ENCODE peak calls at places on chromosomes 4 and X, in six cellular contexts. One of them, this sample, is unnamed.

GRCh38 chr4:25133132-25133531 is 27.1 kb downstream of the SEPSECS start:
- DNase-seq in stomach: no peak
- DNase-seq in effector memory CD4-positive, alpha-beta T cell: no peak
- DNase-seq in HepG2: peak
- DNase-seq in A549: no peak
- DNase-seq in heart left ventricle: no peak
- DNase-seq in this sample: no peak

GRCh38 chr4:102598102-102598758 is 97.1 kb downstream of the NFKB1 start:
- DNase-seq in HepG2: no peak
- DNase-seq in A549: no peak
- DNase-seq in effector memory CD4-positive, alpha-beta T cell: no peak
- DNase-seq in heart left ventricle: no peak
- DNase-seq in stomach: no peak
- DNase-seq in this sample: no peak

GRCh38 chr4:71004281-71004851 is 10.9 kb downstream of the DCK start:
- DNase-seq in stomach: no peak
- DNase-seq in A549: no peak
- DNase-seq in heart left ventricle: no peak
- DNase-seq in HepG2: peak
- DNase-seq in effector memory CD4-positive, alpha-beta T cell: peak
- DNase-seq in this sample: no peak

GRCh38 chr4:14800977-14801376 is 201.3 kb upstream of the CPEB2 start:
- DNase-seq in A549: no peak
- DNase-seq in HepG2: no peak
- DNase-seq in stomach: no peak
- DNase-seq in heart left ventricle: no peak
- DNase-seq in effector memory CD4-positive, alpha-beta T cell: no peak
- DNase-seq in this sample: no peak

GRCh38 chr4:99754756-99755155 is 61.9 kb upstream of the DAPP1 start:
- DNase-seq in effector memory CD4-positive, alpha-beta T cell: no peak
- DNase-seq in HepG2: no peak
- DNase-seq in stomach: no peak
- DNase-seq in heart left ventricle: no peak
- DNase-seq in A549: no peak
- DNase-seq in this sample: no peak

GRCh38 chr4:52081216-52081615 is 30.1 kb downstream of the SPATA18 start:
- DNase-seq in stomach: no peak
- DNase-seq in heart left ventricle: no peak
- DNase-seq in HepG2: no peak
- DNase-seq in effector memory CD4-positive, alpha-beta T cell: no peak
- DNase-seq in A549: no peak
- DNase-seq in this sample: no peak

GRCh38 chr4:163694385-163694784 is 199.9 kb downstream of the TMA16 start:
- DNase-seq in A549: no peak
- DNase-seq in effector memory CD4-positive, alpha-beta T cell: no peak
- DNase-seq in HepG2: no peak
- DNase-seq in heart left ventricle: no peak
- DNase-seq in stomach: no peak
- DNase-seq in this sample: no peak

GRCh38 chrX:24025741-24026402 is 1.1 kb downstream of the KLHL15 start:
- DNase-seq in A549: peak
- DNase-seq in HepG2: no peak
- DNase-seq in stomach: no peak
- DNase-seq in effector memory CD4-positive, alpha-beta T cell: no peak
- DNase-seq in heart left ventricle: no peak
- DNase-seq in this sample: no peak

GRCh38 chrX:95675794-95676193 is 1008.8 kb upstream of the DIAPH2 start:
- DNase-seq in HepG2: no peak
- DNase-seq in stomach: no peak
- DNase-seq in A549: no peak
- DNase-seq in effector memory CD4-positive, alpha-beta T cell: no peak
- DNase-seq in heart left ventricle: no peak
- DNase-seq in this sample: no peak

GRCh38 chr4:67160409-67160808 is 384.9 kb downstream of the CENPC start:
- DNase-seq in stomach: no peak
- DNase-seq in heart left ventricle: no peak
- DNase-seq in effector memory CD4-positive, alpha-beta T cell: no peak
- DNase-seq in A549: no peak
- DNase-seq in HepG2: no peak
- DNase-seq in this sample: no peak

GRCh38 chr4:40918330-40918729 is 168.6 kb downstream of the NSUN7 start:
- DNase-seq in HepG2: no peak
- DNase-seq in A549: no peak
- DNase-seq in stomach: peak
- DNase-seq in heart left ventricle: no peak
- DNase-seq in effector memory CD4-positive, alpha-beta T cell: no peak
- DNase-seq in this sample: peak

GRCh38 chr4:54064317-54065275 is at the start of gene CHIC2:
- DNase-seq in heart left ventricle: peak
- DNase-seq in stomach: peak
- DNase-seq in A549: peak
- DNase-seq in HepG2: peak
- DNase-seq in effector memory CD4-positive, alpha-beta T cell: peak
- DNase-seq in this sample: peak

GRCh38 chrX:63889001-63889400 is 104.0 kb upstream of the ARHGEF9 start:
- DNase-seq in A549: no peak
- DNase-seq in HepG2: no peak
- DNase-seq in heart left ventricle: no peak
- DNase-seq in effector memory CD4-positive, alpha-beta T cell: no peak
- DNase-seq in stomach: no peak
- DNase-seq in this sample: no peak

GRCh38 chr4:155426953-155427352 is 50.2 kb upstream of the MAP9 start:
- DNase-seq in HepG2: no peak
- DNase-seq in stomach: no peak
- DNase-seq in A549: no peak
- DNase-seq in heart left ventricle: no peak
- DNase-seq in effector memory CD4-positive, alpha-beta T cell: no peak
- DNase-seq in this sample: no peak

GRCh38 chr4:151730003-151730559 is 30.7 kb downstream of the GATB start:
- DNase-seq in heart left ventricle: no peak
- DNase-seq in A549: no peak
- DNase-seq in effector memory CD4-positive, alpha-beta T cell: no peak
- DNase-seq in stomach: no peak
- DNase-seq in HepG2: no peak
- DNase-seq in this sample: peak

GRCh38 chr4:19748470-19748869 is 503.2 kb upstream of the SLIT2 start:
- DNase-seq in stomach: no peak
- DNase-seq in heart left ventricle: no peak
- DNase-seq in HepG2: no peak
- DNase-seq in A549: no peak
- DNase-seq in effector memory CD4-positive, alpha-beta T cell: no peak
- DNase-seq in this sample: peak

GRCh38 chr4:5051692-5052423 is 578 bp downstream of the STK32B start:
- DNase-seq in HepG2: no peak
- DNase-seq in heart left ventricle: peak
- DNase-seq in effector memory CD4-positive, alpha-beta T cell: no peak
- DNase-seq in stomach: peak
- DNase-seq in A549: peak
- DNase-seq in this sample: no peak

GRCh38 chr4:111537861-111538260 is 607.4 kb upstream of the FAM241A start:
- DNase-seq in stomach: no peak
- DNase-seq in effector memory CD4-positive, alpha-beta T cell: no peak
- DNase-seq in A549: no peak
- DNase-seq in heart left ventricle: no peak
- DNase-seq in HepG2: no peak
- DNase-seq in this sample: no peak

GRCh38 chrX:40076750-40077149 is 21.0 kb downstream of the BCOR start:
- DNase-seq in stomach: no peak
- DNase-seq in HepG2: no peak
- DNase-seq in effector memory CD4-positive, alpha-beta T cell: no peak
- DNase-seq in A549: no peak
- DNase-seq in heart left ventricle: no peak
- DNase-seq in this sample: no peak

GRCh38 chr4:128819082-128819742 is 9.7 kb downstream of the JADE1 start:
- DNase-seq in heart left ventricle: no peak
- DNase-seq in effector memory CD4-positive, alpha-beta T cell: no peak
- DNase-seq in stomach: no peak
- DNase-seq in HepG2: no peak
- DNase-seq in A549: no peak
- DNase-seq in this sample: no peak

GRCh38 chrX:40734956-40735317 is 405 bp downstream of the MED14 start:
- DNase-seq in stomach: no peak
- DNase-seq in heart left ventricle: no peak
- DNase-seq in HepG2: no peak
- DNase-seq in A549: peak
- DNase-seq in effector memory CD4-positive, alpha-beta T cell: no peak
- DNase-seq in this sample: peak

DNA sequence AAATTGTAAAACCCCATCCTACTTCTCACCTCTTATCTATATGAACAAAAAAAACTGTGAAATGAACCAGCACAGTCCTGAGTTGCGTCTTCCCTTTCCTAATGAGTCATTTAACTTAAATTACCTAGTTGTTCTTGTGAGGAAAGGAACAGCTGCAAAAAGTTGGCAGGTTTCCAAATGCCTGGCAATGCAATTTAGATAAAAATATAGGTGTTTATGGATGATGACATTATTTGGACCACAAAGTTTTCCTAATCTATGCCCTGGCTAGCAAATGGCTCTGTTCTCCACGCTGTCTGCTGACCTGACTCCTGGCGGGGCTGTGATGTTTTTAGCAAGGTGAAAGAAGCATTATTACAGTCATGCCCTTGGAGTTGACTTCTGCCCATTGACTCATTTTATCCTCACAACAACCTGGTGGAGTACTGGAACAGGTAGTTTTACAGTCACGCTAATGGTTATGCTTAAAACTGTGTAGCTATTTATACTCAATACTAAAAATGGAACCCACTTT is 29.8 kb upstream of the RELL1 start:
- DNase-seq in effector memory CD4-positive, alpha-beta T cell: no peak
- DNase-seq in A549: no peak
- DNase-seq in HepG2: no peak
- DNase-seq in stomach: no peak
- DNase-seq in heart left ventricle: no peak
- DNase-seq in this sample: no peak
- H3K27ac ChIP-seq in effector memory CD4-positive, alpha-beta T cell: no peak
- H3K27ac ChIP-seq in A549: no peak
- H3K27ac ChIP-seq in HepG2: no peak
- H3K27ac ChIP-seq in stomach: no peak
- H3K27ac ChIP-seq in heart left ventricle: no peak
- H3K27ac ChIP-seq in this sample: no peak

DNA sequence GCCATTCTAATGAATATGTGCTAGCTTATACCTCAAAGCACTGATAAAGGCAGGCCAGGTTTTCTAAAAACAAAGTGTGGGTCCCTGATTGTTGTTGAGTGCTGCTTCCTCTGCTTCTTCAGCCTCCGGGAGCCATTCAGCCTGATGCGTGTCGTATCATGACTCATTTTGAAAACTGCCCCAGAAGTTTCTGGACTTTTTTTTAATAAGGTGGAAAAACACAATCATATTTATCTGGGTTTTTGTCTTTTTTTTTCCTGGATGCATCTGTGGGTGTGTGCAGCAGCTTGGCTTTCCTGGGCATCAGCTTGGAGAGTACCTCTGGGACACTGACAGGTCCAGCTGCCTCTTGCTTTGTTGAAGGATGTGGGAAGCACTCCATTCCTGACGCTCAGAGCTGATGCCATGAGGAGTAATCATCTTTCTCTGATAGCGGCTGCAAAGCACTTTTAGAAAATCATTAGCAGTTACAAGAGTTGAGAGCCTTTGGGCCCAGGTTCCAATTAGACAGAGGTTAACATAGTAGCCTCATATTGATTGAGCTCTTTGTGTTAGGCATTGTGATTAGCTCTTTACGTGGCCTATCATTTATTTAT is 66.9 kb downstream of the PARM1 start:
- DNase-seq in A549: no peak
- DNase-seq in HepG2: no peak
- DNase-seq in stomach: no peak
- DNase-seq in effector memory CD4-positive, alpha-beta T cell: no peak
- DNase-seq in heart left ventricle: no peak
- DNase-seq in this sample: no peak
- H3K27ac ChIP-seq in A549: no peak
- H3K27ac ChIP-seq in HepG2: no peak
- H3K27ac ChIP-seq in stomach: no peak
- H3K27ac ChIP-seq in effector memory CD4-positive, alpha-beta T cell: no peak
- H3K27ac ChIP-seq in heart left ventricle: no peak
- H3K27ac ChIP-seq in this sample: no peak

GRCh38 chr4:119542575-119542974 is 86.0 kb downstream of the PDE5A start:
- DNase-seq in HepG2: no peak
- DNase-seq in effector memory CD4-positive, alpha-beta T cell: no peak
- DNase-seq in A549: no peak
- DNase-seq in heart left ventricle: no peak
- DNase-seq in stomach: no peak
- DNase-seq in this sample: no peak

GRCh38 chr4:119540249-119540648 is 88.4 kb downstream of the PDE5A start:
- DNase-seq in stomach: no peak
- DNase-seq in HepG2: no peak
- DNase-seq in A549: no peak
- DNase-seq in heart left ventricle: no peak
- DNase-seq in effector memory CD4-positive, alpha-beta T cell: no peak
- DNase-seq in this sample: no peak

GRCh38 chr4:119549639-119550038 is 79.0 kb downstream of the PDE5A start:
- DNase-seq in HepG2: no peak
- DNase-seq in A549: no peak
- DNase-seq in stomach: no peak
- DNase-seq in heart left ventricle: no peak
- DNase-seq in effector memory CD4-positive, alpha-beta T cell: no peak
- DNase-seq in this sample: no peak

GRCh38 chr4:119543187-119543586 is 85.4 kb downstream of the PDE5A start:
- DNase-seq in heart left ventricle: no peak
- DNase-seq in HepG2: peak
- DNase-seq in A549: no peak
- DNase-seq in stomach: no peak
- DNase-seq in effector memory CD4-positive, alpha-beta T cell: no peak
- DNase-seq in this sample: no peak

DNA sequence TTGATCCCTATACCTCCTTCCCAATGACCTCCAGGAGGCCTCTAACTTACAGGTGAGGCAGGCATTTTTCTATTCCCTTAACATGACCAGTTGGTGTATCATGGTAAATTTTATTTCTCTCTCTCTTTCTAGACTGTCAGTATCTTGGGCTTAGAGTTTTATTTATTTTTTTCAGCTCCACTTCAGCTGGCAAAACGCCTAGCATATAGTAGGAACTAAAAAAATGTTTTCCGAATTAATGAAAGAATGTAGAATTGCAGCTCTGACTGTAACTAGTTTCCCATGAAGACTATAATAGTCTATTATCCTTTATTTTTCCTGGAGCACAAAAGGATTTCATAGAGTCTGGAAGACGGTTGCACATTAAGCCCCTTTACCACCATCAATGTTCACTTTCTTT is 84.8 kb downstream of the PDE5A start:
- DNase-seq in HepG2: no peak
- DNase-seq in heart left ventricle: no peak
- DNase-seq in A549: no peak
- DNase-seq in stomach: no peak
- DNase-seq in effector memory CD4-positive, alpha-beta T cell: no peak
- DNase-seq in this sample: no peak
- H3K27ac ChIP-seq in HepG2: no peak
- H3K27ac ChIP-seq in heart left ventricle: peak
- H3K27ac ChIP-seq in A549: no peak
- H3K27ac ChIP-seq in stomach: no peak
- H3K27ac ChIP-seq in effector memory CD4-positive, alpha-beta T cell: no peak
- H3K27ac ChIP-seq in this sample: peak

GRCh38 chr4:26757751-26758150 is 102.9 kb upstream of the STIM2 start:
- DNase-seq in HepG2: no peak
- DNase-seq in heart left ventricle: no peak
- DNase-seq in stomach: no peak
- DNase-seq in effector memory CD4-positive, alpha-beta T cell: no peak
- DNase-seq in A549: no peak
- DNase-seq in this sample: no peak
- H3K27ac ChIP-seq in HepG2: no peak
- H3K27ac ChIP-seq in heart left ventricle: no peak
- H3K27ac ChIP-seq in stomach: no peak
- H3K27ac ChIP-seq in effector memory CD4-positive, alpha-beta T cell: no peak
- H3K27ac ChIP-seq in A549: no peak
- H3K27ac ChIP-seq in this sample: no peak

This sample was measured in uterus.